ENCODE peak calls at places on chromosomes 12 and 14, in four cellular contexts. A, O, B and D are unnamed samples.

GRCh38 chr14:54901380-54902142 is 1.1 kb downstream of the GCH1 start:
- DNase-seq in A (peak), O (no peak), B (no peak), D (peak)

GRCh38 chr12:131559517-131560516 is 151.1 kb upstream of the SFSWAP start:
- DNase-seq in A (no peak), O (no peak), B (no peak), D (no peak)

GRCh38 chr12:15987696-15988095 is 76.6 kb downstream of the DERA start:
- DNase-seq in A (no peak), O (no peak), B (no peak), D (no peak)

GRCh38 chr12:119601877-119602536 is 8.4 kb downstream of the TMEM233 start:
- DNase-seq in A (no peak), O (no peak), B (no peak), D (no peak)

GRCh38 chr12:48995061-48995879 is 3.9 kb downstream of the DDN start:
- DNase-seq in A (peak), O (peak), B (peak), D (peak)

GRCh38 chr12:119423285-119423684 is 88.8 kb downstream of the CCDC60 start:
- DNase-seq in A (peak), O (no peak), B (no peak), D (no peak)

GRCh38 chr14:102849522-102850379 is 72.5 kb downstream of the TRAF3 start:
- DNase-seq in A (no peak), O (no peak), B (no peak), D (no peak)

GRCh38 chr14:64625363-64626232 is 75.8 kb downstream of the PPP1R36 start:
- DNase-seq in A (no peak), O (no peak), B (no peak), D (no peak)

GRCh38 chr12:105876426-105876927 is 262.3 kb downstream of the NUAK1 start:
- DNase-seq in A (no peak), O (no peak), B (no peak), D (no peak)

GRCh38 chr12:67483871-67484554 is 164.5 kb upstream of the DYRK2 start:
- DNase-seq in A (peak), O (no peak), B (no peak), D (no peak)

GRCh38 chr12:64733857-64734256 is 25.3 kb downstream of the GNS start:
- DNase-seq in A (peak), O (no peak), B (no peak), D (no peak)

GRCh38 chr12:13843841-13844240 is 137.6 kb downstream of the GRIN2B start:
- DNase-seq in A (no peak), O (no peak), B (no peak), D (no peak)

GRCh38 chr12:107079172-107080011 is 14.0 kb downstream of the CRY1 start:
- DNase-seq in A (no peak), O (no peak), B (no peak), D (peak)

GRCh38 chr12:130281157-130281799 is 56.4 kb upstream of the PIWIL1 start:
- DNase-seq in A (no peak), O (peak), B (no peak), D (no peak)

GRCh38 chr12:48542300-48542928 is 17.0 kb downstream of the OR8S1 start:
- DNase-seq in A (peak), O (peak), B (peak), D (peak)

GRCh38 chr12:107302649-107303386 is 209.5 kb upstream of the CRY1 start:
- DNase-seq in A (no peak), O (no peak), B (no peak), D (no peak)

GRCh38 chr14:105248368-105249174 is at the start of gene BTBD6:
- DNase-seq in A (peak), O (peak), B (peak), D (peak)